ENCODE peak calls at places on chromosomes 7 and 10, in four cellular contexts. L is astrocyte of the spinal cord, W is SJSA1, T is right cardiac atrium. U is an unnamed sample.

GRCh38 chr7:46854958-46855473 is 726.9 kb downstream of the TNS3 start:
- DNase-seq in L (peak; percentile 29), W (no peak), T (no peak), U (no peak)

GRCh38 chr10:91541481-91541880 is 91.4 kb downstream of the PPP1R3C start:
- DNase-seq in L (peak; percentile 45), W (no peak), T (no peak), U (no peak)

GRCh38 chr7:156475666-156476065 is 164.9 kb upstream of the RNF32 start:
- DNase-seq in L (peak; percentile 72), W (no peak), T (no peak), U (no peak)

GRCh38 chr10:87560495-87561222 is 56.0 kb downstream of the MINPP1 start:
- DNase-seq in L (no peak), W (no peak), T (no peak), U (no peak)

GRCh38 chr7:31887006-31887405 is 183.2 kb downstream of the PDE1C start:
- DNase-seq in L (no peak), W (no peak), T (no peak), U (no peak)

GRCh38 chr10:85188770-85189484 is 860.5 kb downstream of the CCSER2 start:
- DNase-seq in L (no peak), W (no peak), T (no peak), U (no peak)

GRCh38 chr10:16519908-16520861 is 1.5 kb downstream of the C1QL3 start:
- DNase-seq in L (no peak), W (no peak), T (no peak), U (no peak)

GRCh38 chr10:13555884-13556529 is 27.2 kb upstream of the BEND7 start:
- DNase-seq in L (no peak), W (no peak), T (no peak), U (no peak)

GRCh38 chr7:100946111-100946510 is 3.2 kb upstream of the MUC3A start:
- DNase-seq in L (no peak), W (no peak), T (no peak), U (no peak)

GRCh38 chr7:45890125-45890901 is 2.0 kb downstream of the IGFBP1 start:
- DNase-seq in L (no peak), W (no peak), T (no peak), U (no peak)

GRCh38 chr10:33274096-33274785 is 60.2 kb downstream of the NRP1 start:
- DNase-seq in L (peak; percentile 51), W (no peak), T (no peak), U (no peak)

GRCh38 chr7:81491573-81491972 is 278.3 kb downstream of the HGF start:
- DNase-seq in L (no peak), W (no peak), T (no peak), U (no peak)

GRCh38 chr7:126177779-126178178 is 1075.0 kb downstream of the GRM8 start:
- DNase-seq in L (no peak), W (no peak), T (no peak), U (no peak)

GRCh38 chr7:150502519-150502918 is 12.2 kb upstream of the GIMAP7 start:
- DNase-seq in L (no peak), W (no peak), T (no peak), U (no peak)

GRCh38 chr10:133422223-133422820 is 2.1 kb downstream of the SPRN start:
- DNase-seq in L (no peak), W (no peak), T (no peak), U (peak; percentile 50)

GRCh38 chr7:21327422-21328191 is 100.3 kb upstream of the SP4 start:
- DNase-seq in L (no peak), W (no peak), T (no peak), U (no peak)

GRCh38 chr10:8487346-8487745 is 432.9 kb downstream of the GATA3 start:
- DNase-seq in L (no peak), W (no peak), T (no peak), U (no peak)

GRCh38 chr7:47266131-47266706 is 315.7 kb downstream of the TNS3 start:
- DNase-seq in L (peak; percentile 77), W (peak; percentile 58), T (peak; percentile 71), U (no peak)

GRCh38 chr7:33921216-33921938 is 16.0 kb downstream of the BMPER start:
- DNase-seq in L (peak; percentile 15), W (no peak), T (peak; percentile 63), U (no peak)

GRCh38 chr10:130758529-130758928 is 553.0 kb downstream of the TCERG1L start:
- DNase-seq in L (no peak), W (no peak), T (no peak), U (no peak)

GRCh38 chr7:101681170-101682007 is 52.3 kb upstream of the MYL10 start:
- DNase-seq in L (peak; percentile 84), W (peak; percentile 82), T (peak; percentile 85), U (no peak)

U was measured in Right ventricle myocardium inferior.